ENCODE peak calls at places on chromosomes 16 and 17, in six cellular contexts. M is NCI-H460; A is activated naive CD4-positive, alpha-beta T cell treated with anti-CD3 and anti-CD28 coated beads for 36 hours; X is NCI-H345; U is AG10803; J is A172. L is an unnamed sample.

GRCh38 chr16:84459941-84460405 is 44.5 kb downstream of the MEAK7 start:
- DNase-seq in M (no peak), A (no peak), X (no peak), U (no peak), J (no peak), L (no peak)

GRCh38 chr17:5832886-5833285 is 237.3 kb upstream of the WSCD1 start:
- DNase-seq in M (no peak), A (no peak), X (peak; percentile 33), U (peak; percentile 74), J (peak; percentile 73), L (no peak)

GRCh38 chr17:61431594-61432311 is 20.5 kb upstream of the TBX4 start:
- DNase-seq in M (no peak), A (no peak), X (no peak), U (peak; percentile 53), J (peak; percentile 86), L (no peak)

GRCh38 chr16:31453255-31454204 is 5.8 kb upstream of the ARMC5 start:
- DNase-seq in M (peak; percentile 89), A (no peak), X (no peak), U (peak; percentile 65), J (peak; percentile 68), L (no peak)

GRCh38 chr17:1108560-1108809 is 71.3 kb downstream of the ABR start:
- DNase-seq in M (no peak), A (no peak), X (no peak), U (no peak), J (no peak), L (no peak)

GRCh38 chr16:64343061-64343819 is 778.6 kb downstream of the CDH11 start:
- DNase-seq in M (no peak), A (no peak), X (no peak), U (peak; percentile 58), J (no peak), L (no peak)

GRCh38 chr17:56681561-56682266 is 88.2 kb downstream of the NOG start:
- DNase-seq in M (no peak), A (peak; percentile 56), X (no peak), U (peak; percentile 85), J (peak; percentile 98), L (no peak)

GRCh38 chr16:88545781-88546180 is 24.4 kb upstream of the ZC3H18 start:
- DNase-seq in M (no peak), A (no peak), X (no peak), U (no peak), J (no peak), L (no peak)

GRCh38 chr17:81382851-81383250 is 12.4 kb upstream of the BAHCC1 start:
- DNase-seq in M (no peak), A (no peak), X (no peak), U (no peak), J (no peak), L (peak; percentile 64)

GRCh38 chr16:4008116-4008515 is 108.1 kb downstream of the ADCY9 start:
- DNase-seq in M (no peak), A (no peak), X (no peak), U (no peak), J (no peak), L (no peak)

GRCh38 chr16:75073551-75074414 is 42.8 kb downstream of the LDHD start:
- DNase-seq in M (no peak), A (no peak), X (no peak), U (no peak), J (no peak), L (no peak)

GRCh38 chr16:57630402-57630787 is 2.0 kb downstream of the ADGRG1 start:
- DNase-seq in M (no peak), A (no peak), X (no peak), U (no peak), J (no peak), L (no peak)

GRCh38 chr17:41957869-41958231 is 8.7 kb upstream of the CNP start:
- DNase-seq in M (no peak), A (no peak), X (no peak), U (no peak), J (no peak), L (no peak)

GRCh38 chr16:68538880-68539701 is at the start of gene ZFP90:
- DNase-seq in M (peak; percentile 86), A (peak; percentile 85), X (peak; percentile 90), U (peak; percentile 79), J (peak; percentile 83), L (peak; percentile 79)

GRCh38 chr17:7744416-7744815 is 26.9 kb downstream of the DNAH2 start:
- DNase-seq in M (no peak), A (no peak), X (no peak), U (no peak), J (no peak), L (no peak)

GRCh38 chr17:67386965-67387551 is 10.0 kb downstream of the PITPNC1 start:
- DNase-seq in M (peak; percentile 65), A (peak; percentile 86), X (peak; percentile 30), U (peak; percentile 45), J (peak; percentile 63), L (peak; percentile 77)

GRCh38 chr16:67917140-67917851 is 14.4 kb downstream of the CTRL start:
- DNase-seq in M (no peak), A (no peak), X (no peak), U (peak; percentile 65), J (no peak), L (no peak)

GRCh38 chr16:29996773-29997250 is 771 bp downstream of the INO80E start:
- DNase-seq in M (no peak), A (no peak), X (no peak), U (no peak), J (no peak), L (no peak)

GRCh38 chr16:84357191-84357651 is 11.1 kb upstream of the ATP2C2 start:
- DNase-seq in M (no peak), A (peak; percentile 40), X (no peak), U (peak; percentile 20), J (peak; percentile 63), L (peak; percentile 4)